ENCODE peak calls at places on chromosome 21, in seven cellular contexts. One of them, this sample, is unnamed.

GRCh38 chr21:37366488-37367300 is at the start of gene DYRK1A:
- DNase-seq in heart right ventricle: peak; percentile 100
- DNase-seq in A549: peak; percentile 85
- DNase-seq in uterus: peak; percentile 99
- DNase-seq in RWPE1: peak; percentile 99
- DNase-seq in heart left ventricle: peak; percentile 98
- DNase-seq in pancreas: peak; percentile 94
- DNase-seq in this sample: peak; percentile 100

GRCh38 chr21:36486246-36486645 is 6.3 kb upstream of the CLDN14 start:
- DNase-seq in A549: no peak
- DNase-seq in uterus: no peak
- DNase-seq in pancreas: no peak
- DNase-seq in RWPE1: no peak
- DNase-seq in heart left ventricle: no peak
- DNase-seq in heart right ventricle: no peak
- DNase-seq in this sample: no peak

GRCh38 chr21:25409992-25410391 is 197.3 kb downstream of the MRPL39 start:
- DNase-seq in A549: no peak
- DNase-seq in heart left ventricle: no peak
- DNase-seq in heart right ventricle: no peak
- DNase-seq in uterus: no peak
- DNase-seq in RWPE1: no peak
- DNase-seq in pancreas: no peak
- DNase-seq in this sample: no peak

GRCh38 chr21:44912158-44912473 is 8.6 kb downstream of the ITGB2 start:
- DNase-seq in heart right ventricle: no peak
- DNase-seq in RWPE1: no peak
- DNase-seq in uterus: no peak
- DNase-seq in A549: no peak
- DNase-seq in pancreas: no peak
- DNase-seq in heart left ventricle: peak; percentile 67
- DNase-seq in this sample: no peak

GRCh38 chr21:27406297-27407009 is 439.6 kb upstream of the ADAMTS5 start:
- DNase-seq in uterus: no peak
- DNase-seq in heart left ventricle: no peak
- DNase-seq in RWPE1: no peak
- DNase-seq in A549: no peak
- DNase-seq in heart right ventricle: no peak
- DNase-seq in pancreas: no peak
- DNase-seq in this sample: no peak

GRCh38 chr21:27515676-27516075 is 548.8 kb upstream of the ADAMTS5 start:
- DNase-seq in A549: no peak
- DNase-seq in uterus: no peak
- DNase-seq in heart right ventricle: no peak
- DNase-seq in RWPE1: no peak
- DNase-seq in heart left ventricle: no peak
- DNase-seq in pancreas: no peak
- DNase-seq in this sample: no peak

GRCh38 chr21:32921632-32922230 is 104.0 kb upstream of the OLIG2 start:
- DNase-seq in heart right ventricle: no peak
- DNase-seq in RWPE1: no peak
- DNase-seq in pancreas: no peak
- DNase-seq in heart left ventricle: no peak
- DNase-seq in A549: no peak
- DNase-seq in uterus: no peak
- DNase-seq in this sample: peak; percentile 70

GRCh38 chr21:26954591-26955214 is 12.2 kb downstream of the ADAMTS5 start:
- DNase-seq in pancreas: no peak
- DNase-seq in RWPE1: no peak
- DNase-seq in uterus: no peak
- DNase-seq in heart left ventricle: no peak
- DNase-seq in A549: no peak
- DNase-seq in heart right ventricle: no peak
- DNase-seq in this sample: no peak

GRCh38 chr21:41186763-41187536 is 19.0 kb downstream of the BACE2 start:
- DNase-seq in A549: no peak
- DNase-seq in heart right ventricle: no peak
- DNase-seq in pancreas: no peak
- DNase-seq in RWPE1: no peak
- DNase-seq in uterus: no peak
- DNase-seq in heart left ventricle: no peak
- DNase-seq in this sample: no peak

GRCh38 chr21:31180256-31181088 is 142.2 kb upstream of the KRTAP19-8 start:
- DNase-seq in heart left ventricle: no peak
- DNase-seq in RWPE1: peak; percentile 44
- DNase-seq in heart right ventricle: no peak
- DNase-seq in uterus: no peak
- DNase-seq in pancreas: no peak
- DNase-seq in A549: peak; percentile 9
- DNase-seq in this sample: no peak

GRCh38 chr21:33373451-33373850 is 29.8 kb upstream of the IFNGR2 start:
- DNase-seq in A549: no peak
- DNase-seq in pancreas: no peak
- DNase-seq in RWPE1: no peak
- DNase-seq in heart right ventricle: no peak
- DNase-seq in uterus: no peak
- DNase-seq in heart left ventricle: no peak
- DNase-seq in this sample: no peak

GRCh38 chr21:35737899-35738341 is 322.4 kb downstream of the SETD4 start:
- DNase-seq in uterus: no peak
- DNase-seq in heart left ventricle: no peak
- DNase-seq in RWPE1: no peak
- DNase-seq in heart right ventricle: peak; percentile 17
- DNase-seq in A549: no peak
- DNase-seq in pancreas: no peak
- DNase-seq in this sample: no peak

GRCh38 chr21:44822484-44823178 is 4.8 kb upstream of the SUMO3 start:
- DNase-seq in uterus: no peak
- DNase-seq in RWPE1: no peak
- DNase-seq in heart right ventricle: no peak
- DNase-seq in heart left ventricle: no peak
- DNase-seq in pancreas: no peak
- DNase-seq in A549: no peak
- DNase-seq in this sample: no peak

GRCh38 chr21:31498985-31499384 is 154.9 kb upstream of the TIAM1 start:
- DNase-seq in heart right ventricle: no peak
- DNase-seq in uterus: no peak
- DNase-seq in pancreas: no peak
- DNase-seq in A549: no peak
- DNase-seq in heart left ventricle: no peak
- DNase-seq in RWPE1: no peak
- DNase-seq in this sample: no peak

GRCh38 chr21:25133939-25134338 is 473.3 kb downstream of the MRPL39 start:
- DNase-seq in uterus: no peak
- DNase-seq in RWPE1: no peak
- DNase-seq in pancreas: no peak
- DNase-seq in A549: no peak
- DNase-seq in heart left ventricle: no peak
- DNase-seq in heart right ventricle: no peak
- DNase-seq in this sample: no peak

GRCh38 chr21:18517905-18518566 is 114.5 kb upstream of the TMPRSS15 start:
- DNase-seq in heart left ventricle: no peak
- DNase-seq in uterus: no peak
- DNase-seq in RWPE1: no peak
- DNase-seq in heart right ventricle: no peak
- DNase-seq in A549: no peak
- DNase-seq in pancreas: no peak
- DNase-seq in this sample: no peak

GRCh38 chr21:31837613-31838390 is 35.0 kb upstream of the HUNK start:
- DNase-seq in uterus: no peak
- DNase-seq in heart right ventricle: no peak
- DNase-seq in A549: no peak
- DNase-seq in heart left ventricle: no peak
- DNase-seq in pancreas: no peak
- DNase-seq in RWPE1: no peak
- DNase-seq in this sample: no peak

DNA sequence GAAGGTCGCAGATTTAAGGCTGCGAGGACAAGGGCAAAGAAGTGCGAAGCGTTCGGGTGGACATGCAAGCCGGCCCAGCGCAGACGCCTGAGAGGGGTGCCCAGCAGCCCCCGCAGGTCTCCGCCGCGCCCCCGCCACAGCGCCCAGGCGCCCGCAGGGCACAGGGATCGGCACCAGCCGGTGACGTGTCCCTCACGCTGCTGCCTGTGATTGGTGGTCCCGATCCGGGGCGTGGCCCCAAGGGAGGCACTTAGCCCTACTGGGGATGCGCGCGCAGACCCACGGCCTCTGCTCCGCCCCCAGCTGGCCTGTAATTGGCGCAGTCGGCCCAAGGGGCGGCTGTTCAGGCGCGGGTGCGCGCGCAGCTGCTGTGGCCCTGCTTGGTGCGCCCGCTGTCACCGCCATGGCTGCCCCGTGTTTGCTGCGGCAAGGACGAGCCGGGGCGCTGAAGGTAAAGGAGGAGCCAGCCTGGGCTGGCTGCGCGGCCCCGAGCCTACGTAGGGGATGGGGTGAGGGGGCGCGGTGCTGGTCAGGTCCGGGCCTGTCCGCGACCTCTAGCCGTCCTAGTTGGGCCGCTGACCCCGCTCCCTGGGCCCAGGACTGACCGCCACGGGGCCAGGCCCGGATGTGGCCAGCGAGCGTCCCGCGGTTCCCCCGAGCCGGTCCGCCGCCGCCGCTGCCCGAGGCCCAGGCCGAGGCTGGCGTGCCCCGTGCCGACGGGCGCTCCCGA is at the start of gene NDUFV3:
- DNase-seq in A549: peak; percentile 77
- DNase-seq in heart right ventricle: peak; percentile 99
- DNase-seq in RWPE1: peak; percentile 99
- DNase-seq in heart left ventricle: peak; percentile 100
- DNase-seq in uterus: peak; percentile 99
- DNase-seq in pancreas: peak; percentile 100
- DNase-seq in this sample: peak; percentile 100
- TF ChIP-seq CTCF in A549: no peak
- TF ChIP-seq CTCF in heart right ventricle: no peak
- TF ChIP-seq CTCF in RWPE1: no peak
- TF ChIP-seq CTCF in heart left ventricle: no peak
- TF ChIP-seq CTCF in uterus: peak; percentile 11
- TF ChIP-seq CTCF in pancreas: no peak
- TF ChIP-seq CTCF in this sample: no peak

GRCh38 chr21:34558166-34558565 is 46.2 kb upstream of the KCNE1 start:
- DNase-seq in A549: no peak
- DNase-seq in heart left ventricle: no peak
- DNase-seq in RWPE1: peak; percentile 36
- DNase-seq in pancreas: no peak
- DNase-seq in heart right ventricle: no peak
- DNase-seq in uterus: no peak
- DNase-seq in this sample: no peak
- H3K27ac ChIP-seq in A549: no peak overlapping the region
- H3K27ac ChIP-seq in heart left ventricle: no peak overlapping the region
- H3K27ac ChIP-seq in RWPE1: peak overlapping the region; percentile 48
- H3K27ac ChIP-seq in pancreas: no peak overlapping the region
- H3K27ac ChIP-seq in heart right ventricle: no peak overlapping the region
- H3K27ac ChIP-seq in uterus: no peak overlapping the region
- H3K27ac ChIP-seq in this sample: no peak overlapping the region

GRCh38 chr21:43817157-43818086 is 28.0 kb downstream of the RRP1 start:
- DNase-seq in heart right ventricle: no peak
- DNase-seq in heart left ventricle: peak; percentile 62
- DNase-seq in RWPE1: no peak
- DNase-seq in A549: no peak
- DNase-seq in uterus: no peak
- DNase-seq in pancreas: no peak
- DNase-seq in this sample: no peak

GRCh38 chr21:43815107-43815742 is 25.8 kb downstream of the RRP1 start:
- DNase-seq in pancreas: no peak
- DNase-seq in A549: no peak
- DNase-seq in uterus: no peak
- DNase-seq in heart right ventricle: no peak
- DNase-seq in heart left ventricle: peak; percentile 37
- DNase-seq in RWPE1: no peak
- DNase-seq in this sample: no peak

GRCh38 chr21:43815991-43816390 is 26.6 kb downstream of the RRP1 start:
- DNase-seq in heart right ventricle: no peak
- DNase-seq in pancreas: no peak
- DNase-seq in RWPE1: no peak
- DNase-seq in A549: no peak
- DNase-seq in uterus: no peak
- DNase-seq in heart left ventricle: peak; percentile 56
- DNase-seq in this sample: no peak

GRCh38 chr21:43818685-43819084 is 29.3 kb downstream of the RRP1 start:
- DNase-seq in RWPE1: no peak
- DNase-seq in heart right ventricle: no peak
- DNase-seq in pancreas: no peak
- DNase-seq in uterus: no peak
- DNase-seq in A549: no peak
- DNase-seq in heart left ventricle: peak; percentile 30
- DNase-seq in this sample: no peak

GRCh38 chr21:43816611-43817071 is 27.3 kb downstream of the RRP1 start:
- DNase-seq in uterus: no peak
- DNase-seq in A549: no peak
- DNase-seq in pancreas: no peak
- DNase-seq in RWPE1: no peak
- DNase-seq in heart right ventricle: no peak
- DNase-seq in heart left ventricle: peak; percentile 52
- DNase-seq in this sample: no peak
- TF ChIP-seq CTCF in uterus: no peak
- TF ChIP-seq CTCF in A549: no peak
- TF ChIP-seq CTCF in pancreas: no peak
- TF ChIP-seq CTCF in RWPE1: no peak
- TF ChIP-seq CTCF in heart right ventricle: no peak
- TF ChIP-seq CTCF in heart left ventricle: no peak
- TF ChIP-seq CTCF in this sample: peak; percentile 73

GRCh38 chr21:38958940-38959685 is 153.4 kb downstream of the ETS2 start:
- DNase-seq in RWPE1: no peak
- DNase-seq in pancreas: no peak
- DNase-seq in heart left ventricle: no peak
- DNase-seq in heart right ventricle: peak; percentile 47
- DNase-seq in A549: no peak
- DNase-seq in uterus: peak; percentile 86
- DNase-seq in this sample: no peak

GRCh38 chr21:38960251-38960650 is 154.5 kb downstream of the ETS2 start:
- DNase-seq in pancreas: no peak
- DNase-seq in heart left ventricle: no peak
- DNase-seq in RWPE1: no peak
- DNase-seq in heart right ventricle: no peak
- DNase-seq in A549: no peak
- DNase-seq in uterus: no peak
- DNase-seq in this sample: no peak

GRCh38 chr21:38957575-38958340 is 152.0 kb downstream of the ETS2 start:
- DNase-seq in A549: no peak
- DNase-seq in pancreas: no peak
- DNase-seq in heart right ventricle: no peak
- DNase-seq in uterus: no peak
- DNase-seq in RWPE1: no peak
- DNase-seq in heart left ventricle: no peak
- DNase-seq in this sample: no peak

GRCh38 chr21:38956791-38957571 is 151.3 kb downstream of the ETS2 start:
- DNase-seq in A549: no peak
- DNase-seq in RWPE1: no peak
- DNase-seq in uterus: peak; percentile 89
- DNase-seq in heart left ventricle: no peak
- DNase-seq in heart right ventricle: no peak
- DNase-seq in pancreas: no peak
- DNase-seq in this sample: peak; percentile 52

DNA sequence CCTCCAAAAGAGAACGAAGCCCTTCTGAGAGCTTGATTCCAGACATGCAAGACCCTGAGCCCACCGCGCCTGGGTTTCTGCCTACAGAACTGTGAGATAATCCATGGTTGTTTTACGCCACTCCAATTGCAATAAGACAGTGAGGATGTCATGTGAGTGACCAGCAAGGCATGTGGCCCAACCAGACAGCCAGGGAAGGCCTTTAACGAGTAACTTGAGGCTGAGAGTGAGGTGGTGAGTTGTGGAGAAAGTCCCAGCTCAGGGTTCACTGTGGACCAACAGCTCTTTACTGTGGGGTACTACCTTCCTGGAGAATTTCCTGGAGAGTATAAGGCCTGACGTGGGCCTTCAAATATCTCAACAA is 153.9 kb downstream of the ETS2 start:
- DNase-seq in heart left ventricle: no peak
- DNase-seq in uterus: peak; percentile 38
- DNase-seq in A549: no peak
- DNase-seq in RWPE1: no peak
- DNase-seq in heart right ventricle: no peak
- DNase-seq in pancreas: no peak
- DNase-seq in this sample: no peak
- H3K27ac ChIP-seq in heart left ventricle: peak overlapping the region; percentile 25
- H3K27ac ChIP-seq in uterus: peak overlapping the region; percentile 88
- H3K27ac ChIP-seq in A549: peak overlapping the region; percentile 77
- H3K27ac ChIP-seq in RWPE1: peak overlapping the region; percentile 53
- H3K27ac ChIP-seq in heart right ventricle: peak overlapping the region; percentile 45
- H3K27ac ChIP-seq in pancreas: no peak overlapping the region
- H3K27ac ChIP-seq in this sample: no peak overlapping the region